ENCODE peak calls at places on chromosomes 2 and 18, in four cellular contexts. F, S, G and H are unnamed samples.

GRCh38 chr2:31402388-31402787 is 12.2 kb downstream of the XDH start:
- DNase-seq in G (no peak), F (no peak), S (no peak), H (no peak)

GRCh38 chr2:24638568-24638967 is 147.5 kb downstream of the NCOA1 start:
- DNase-seq in F (no peak), S (no peak), G (no peak), H (no peak)

GRCh38 chr2:24313744-24314632 is 46.3 kb downstream of the ITSN2 start:
- DNase-seq in S (no peak), G (no peak), F (no peak), H (no peak)

GRCh38 chr2:95058466-95058988 is 33.0 kb downstream of the MAL start:
- DNase-seq in S (no peak), G (no peak), F (no peak), H (no peak)

GRCh38 chr2:26484579-26484978 is 6.7 kb upstream of the OTOF start:
- DNase-seq in F (no peak), G (no peak), S (no peak), H (no peak)

GRCh38 chr18:54060343-54061005 is 164.0 kb downstream of the MBD2 start:
- DNase-seq in S (no peak), G (no peak), F (no peak), H (no peak)

GRCh38 chr18:77062518-77063003 is 70.0 kb downstream of the MBP start:
- DNase-seq in S (no peak), F (no peak), G (no peak), H (no peak)

GRCh38 chr2:37550197-37550596 is 121.2 kb downstream of the CDC42EP3 start:
- DNase-seq in G (no peak), F (no peak), S (no peak), H (no peak)

GRCh38 chr18:56900195-56901094 is 246.4 kb upstream of the BOD1L2 start:
- DNase-seq in G (peak), S (no peak), F (no peak), H (no peak)

GRCh38 chr2:198203306-198203705 is 398.9 kb downstream of the PLCL1 start:
- DNase-seq in F (no peak), S (no peak), G (no peak), H (no peak)

GRCh38 chr18:45412577-45412976 is 202.7 kb upstream of the SLC14A2 start:
- DNase-seq in S (no peak), F (no peak), G (no peak), H (no peak)

GRCh38 chr2:423479-423878 is 135.6 kb upstream of the ALKAL2 start:
- DNase-seq in G (no peak), S (no peak), F (no peak), H (no peak)

GRCh38 chr2:48137829-48138228 is 231.5 kb upstream of the FBXO11 start:
- DNase-seq in G (peak), F (no peak), S (no peak), H (no peak)

GRCh38 chr2:10764101-10764785 is 42.8 kb downstream of the ATP6V1C2 start:
- DNase-seq in F (no peak), G (no peak), S (no peak), H (no peak)

GRCh38 chr18:9742588-9743131 is 34.6 kb downstream of the RAB31 start:
- DNase-seq in F (no peak), S (no peak), G (no peak), H (no peak)